ENCODE peak calls at places on chromosome 16, in seven cellular contexts. N is NCI-H1436, L is A549, Q is astrocyte, J is T-helper 1 cell, G is cardiac muscle cell, W is endothelial cell of umbilical vein. P is an unnamed sample.

GRCh38 chr16:67013238-67013822 is 15.6 kb upstream of the CBFB start:
- DNase-seq in N (no peak), J (no peak), G (no peak), W (no peak), L (no peak), Q (no peak), P (no peak)

GRCh38 chr16:77869997-77870813 is 81.8 kb downstream of the VAT1L start:
- DNase-seq in N (no peak), W (peak), L (no peak), Q (peak), J (no peak), G (peak), P (no peak)

GRCh38 chr16:10493276-10493675 is 87.1 kb downstream of the EMP2 start:
- DNase-seq in L (no peak), J (no peak), W (no peak), N (no peak), G (no peak), Q (no peak), P (no peak)

GRCh38 chr16:86834451-86835035 is 256.2 kb downstream of the FOXL1 start:
- DNase-seq in Q (peak), L (peak), W (peak), J (no peak), G (peak), N (no peak), P (no peak)

GRCh38 chr16:64933890-64934289 is 188.0 kb downstream of the CDH11 start:
- DNase-seq in G (no peak), N (no peak), L (no peak), W (no peak), J (no peak), Q (peak), P (no peak)

GRCh38 chr16:83878838-83879237 is 20.1 kb upstream of the MLYCD start:
- DNase-seq in W (peak), J (no peak), Q (peak), G (peak), N (no peak), L (peak), P (no peak)

GRCh38 chr16:81485824-81486554 is 41.4 kb downstream of the CMIP start:
- DNase-seq in J (no peak), L (no peak), W (peak), G (peak), Q (peak), N (no peak), P (no peak)

GRCh38 chr16:14600164-14600563 is 29.9 kb downstream of the PARN start:
- DNase-seq in N (peak), L (peak), Q (peak), G (peak), J (no peak), W (peak), P (no peak)

GRCh38 chr16:70695351-70696070 is 9.7 kb upstream of the MTSS2 start:
- DNase-seq in N (no peak), J (no peak), Q (peak), G (no peak), W (peak), L (peak), P (no peak)

GRCh38 chr16:75197522-75198134 is 9.3 kb downstream of the CTRB2 start:
- DNase-seq in Q (no peak), G (peak), N (no peak), L (peak), W (no peak), J (no peak), P (peak)

GRCh38 chr16:9308300-9309209 is 217.1 kb downstream of the HAPSTR1 start:
- DNase-seq in J (no peak), Q (no peak), L (no peak), G (no peak), W (no peak), N (no peak), P (no peak)

GRCh38 chr16:83552193-83552592 is 255.6 kb upstream of the HSBP1 start:
- DNase-seq in J (no peak), L (no peak), N (no peak), Q (peak), G (peak), W (no peak), P (no peak)

GRCh38 chr16:57600048-57600835 is 28.2 kb upstream of the ADGRG1 start:
- DNase-seq in Q (no peak), W (peak), G (peak), N (peak), J (no peak), L (peak), P (peak)

GRCh38 chr16:1296688-1297412 is 12.6 kb upstream of the UBE2I start:
- DNase-seq in W (peak), G (no peak), L (peak), J (no peak), N (no peak), Q (peak), P (no peak)

GRCh38 chr16:25140459-25140858 is 28.9 kb downstream of the LCMT1 start:
- DNase-seq in N (no peak), Q (peak), G (no peak), L (no peak), J (no peak), W (no peak), P (no peak)

GRCh38 chr16:49620158-49620867 is 235.6 kb downstream of the ZNF423 start:
- DNase-seq in Q (peak), G (peak), J (no peak), N (no peak), W (peak), L (peak), P (peak)

GRCh38 chr16:85460983-85461813 is 151.9 kb upstream of the GSE1 start:
- DNase-seq in G (peak), Q (peak), L (peak), J (no peak), N (peak), W (no peak), P (no peak)

GRCh38 chr16:26963109-26963508 is 103.6 kb upstream of the C16orf82 start:
- DNase-seq in L (peak), N (no peak), W (no peak), J (no peak), Q (no peak), G (peak), P (no peak)

GRCh38 chr16:17396762-17397498 is 73.8 kb downstream of the XYLT1 start:
- DNase-seq in W (peak), Q (peak), J (peak), N (peak), L (no peak), G (peak), P (peak)

GRCh38 chr16:17334096-17334495 is 136.7 kb downstream of the XYLT1 start:
- DNase-seq in L (no peak), G (no peak), W (no peak), J (no peak), N (no peak), Q (peak), P (no peak)

GRCh38 chr16:69465083-69465721 is 40.8 kb downstream of the CYB5B start:
- DNase-seq in Q (peak), G (no peak), J (no peak), W (peak), N (no peak), L (peak), P (no peak)

GRCh38 chr16:11251525-11252481 is 4.2 kb downstream of the SOCS1 start:
- DNase-seq in L (no peak), G (peak), W (no peak), N (no peak), J (peak), Q (peak), P (no peak)

GRCh38 chr16:22206847-22207714 is 1.0 kb downstream of the EEF2K start:
- DNase-seq in W (peak), L (peak), J (peak), G (peak), Q (peak), N (no peak), P (peak)

GRCh38 chr16:88570691-88571092 is 489 bp downstream of the ZC3H18 start:
- DNase-seq in Q (no peak), J (no peak), L (no peak), G (peak), W (peak), N (no peak), P (no peak)

GRCh38 chr16:29641561-29641960 is 21.5 kb upstream of the SPN start:
- DNase-seq in W (no peak), J (no peak), L (no peak), Q (no peak), G (no peak), N (no peak), P (no peak)

GRCh38 chr16:4944333-4945281 is 7.7 kb upstream of the PPL start:
- DNase-seq in W (peak), J (no peak), Q (peak), L (peak), N (peak), G (peak), P (peak)

GRCh38 chr16:3099732-3100499 is 822 bp upstream of the ZSCAN10 start:
- DNase-seq in J (peak), W (peak), N (peak), L (peak), G (peak), Q (peak), P (peak)

GRCh38 chr16:15707332-15707731 is 57.3 kb downstream of the NDE1 start:
- DNase-seq in Q (no peak), L (no peak), N (no peak), W (no peak), J (no peak), G (no peak), P (no peak)

GRCh38 chr16:54503011-54503410 is 216.4 kb upstream of the IRX3 start:
- DNase-seq in N (no peak), Q (no peak), J (no peak), W (no peak), L (no peak), G (peak), P (no peak)

GRCh38 chr16:2339521-2340484 is 725 bp downstream of the ABCA3 start:
- DNase-seq in L (peak), J (peak), N (peak), G (peak), Q (no peak), W (peak), P (no peak)

GRCh38 chr16:89393731-89394406 is 96.5 kb downstream of the ANKRD11 start:
- DNase-seq in W (peak), J (no peak), L (no peak), G (no peak), N (no peak), Q (no peak), P (no peak)

GRCh38 chr16:21952040-21952792 is 945 bp upstream of the UQCRC2 start:
- DNase-seq in N (peak), L (peak), W (peak), G (peak), J (peak), Q (peak), P (no peak)

GRCh38 chr16:27982184-27982583 is 81.3 kb downstream of the GSG1L start:
- DNase-seq in N (no peak), Q (no peak), L (peak), G (no peak), J (no peak), W (no peak), P (peak)

GRCh38 chr16:85306793-85307551 is 194.7 kb upstream of the CIBAR2 start:
- DNase-seq in G (no peak), Q (no peak), N (no peak), J (no peak), L (no peak), W (no peak), P (no peak)

GRCh38 chr16:10878644-10879498 is 1.9 kb downstream of the CIITA start:
- DNase-seq in Q (no peak), G (peak), N (no peak), L (no peak), W (no peak), J (no peak), P (peak)

GRCh38 chr16:82459580-82460256 is 167.1 kb upstream of the CDH13 start:
- DNase-seq in W (no peak), Q (no peak), G (no peak), N (no peak), J (no peak), L (no peak), P (no peak)

GRCh38 chr16:68447721-68448359 is 468 bp downstream of the SMPD3 start:
- DNase-seq in N (peak), G (no peak), J (no peak), W (no peak), Q (no peak), L (no peak), P (peak)

GRCh38 chr16:12158428-12158827 is 181.9 kb downstream of the SNX29 start:
- DNase-seq in J (no peak), L (no peak), G (peak), N (no peak), Q (peak), W (no peak), P (no peak)

GRCh38 chr16:23453338-23454052 is 506 bp upstream of the COG7 start:
- DNase-seq in Q (no peak), W (no peak), L (no peak), N (no peak), J (no peak), G (no peak), P (no peak)

GRCh38 chr16:21626659-21627277 is 25.6 kb downstream of the IGSF6 start:
- DNase-seq in J (no peak), W (peak), N (no peak), Q (peak), L (peak), G (peak), P (no peak)